ENCODE peak calls at places on chromosomes 5 and 9, in nine cellular contexts. One of them, this sample, is unnamed.

GRCh38 chr9:396397-396796 is 181.7 kb downstream of the DOCK8 start:
- DNase-seq in iPS-NIHi11: no peak
- DNase-seq in esophagus muscularis mucosa: no peak
- DNase-seq in lower lobe of right lung: no peak
- DNase-seq in stimulated activated CD8-positive, alpha-beta memory T cell treated with anti-CD3 and anti-CD28 coated beads, Interleukin-15, amount 100 ng/mL, for 1 hour: no peak
- DNase-seq in HEK293T: no peak
- DNase-seq in WTC11: no peak
- DNase-seq in heart left ventricle: no peak
- DNase-seq in endothelial cell: no peak
- DNase-seq in this sample: no peak

GRCh38 chr9:32841314-32841713 is 58.0 kb downstream of the TMEM215 start:
- DNase-seq in stimulated activated CD8-positive, alpha-beta memory T cell treated with anti-CD3 and anti-CD28 coated beads, Interleukin-15, amount 100 ng/mL, for 1 hour: no peak
- DNase-seq in esophagus muscularis mucosa: no peak
- DNase-seq in endothelial cell: no peak
- DNase-seq in heart left ventricle: no peak
- DNase-seq in WTC11: no peak
- DNase-seq in lower lobe of right lung: no peak
- DNase-seq in HEK293T: no peak
- DNase-seq in iPS-NIHi11: no peak
- DNase-seq in this sample: no peak

GRCh38 chr9:110923601-110924000 is 114.7 kb downstream of the LPAR1 start:
- DNase-seq in WTC11: no peak
- DNase-seq in stimulated activated CD8-positive, alpha-beta memory T cell treated with anti-CD3 and anti-CD28 coated beads, Interleukin-15, amount 100 ng/mL, for 1 hour: no peak
- DNase-seq in endothelial cell: no peak
- DNase-seq in iPS-NIHi11: no peak
- DNase-seq in heart left ventricle: no peak
- DNase-seq in esophagus muscularis mucosa: no peak
- DNase-seq in lower lobe of right lung: no peak
- DNase-seq in HEK293T: no peak
- DNase-seq in this sample: no peak

GRCh38 chr9:74415995-74416394 is 81.1 kb upstream of the RORB start:
- DNase-seq in iPS-NIHi11: no peak
- DNase-seq in heart left ventricle: no peak
- DNase-seq in lower lobe of right lung: no peak
- DNase-seq in esophagus muscularis mucosa: no peak
- DNase-seq in stimulated activated CD8-positive, alpha-beta memory T cell treated with anti-CD3 and anti-CD28 coated beads, Interleukin-15, amount 100 ng/mL, for 1 hour: no peak
- DNase-seq in HEK293T: no peak
- DNase-seq in endothelial cell: no peak
- DNase-seq in WTC11: no peak
- DNase-seq in this sample: no peak

GRCh38 chr9:33166263-33167083 is 663 bp downstream of the B4GALT1 start:
- DNase-seq in HEK293T: peak
- DNase-seq in endothelial cell: peak
- DNase-seq in stimulated activated CD8-positive, alpha-beta memory T cell treated with anti-CD3 and anti-CD28 coated beads, Interleukin-15, amount 100 ng/mL, for 1 hour: no peak
- DNase-seq in iPS-NIHi11: no peak
- DNase-seq in heart left ventricle: no peak
- DNase-seq in lower lobe of right lung: peak
- DNase-seq in esophagus muscularis mucosa: no peak
- DNase-seq in WTC11: no peak
- DNase-seq in this sample: no peak

GRCh38 chr5:172722309-172722815 is 48.6 kb downstream of the DUSP1 start:
- DNase-seq in iPS-NIHi11: no peak
- DNase-seq in stimulated activated CD8-positive, alpha-beta memory T cell treated with anti-CD3 and anti-CD28 coated beads, Interleukin-15, amount 100 ng/mL, for 1 hour: no peak
- DNase-seq in HEK293T: no peak
- DNase-seq in endothelial cell: no peak
- DNase-seq in esophagus muscularis mucosa: no peak
- DNase-seq in heart left ventricle: peak
- DNase-seq in lower lobe of right lung: no peak
- DNase-seq in WTC11: no peak
- DNase-seq in this sample: no peak

GRCh38 chr5:167565555-167565954 is 725.9 kb upstream of the WWC1 start:
- DNase-seq in endothelial cell: no peak
- DNase-seq in esophagus muscularis mucosa: no peak
- DNase-seq in lower lobe of right lung: no peak
- DNase-seq in WTC11: no peak
- DNase-seq in stimulated activated CD8-positive, alpha-beta memory T cell treated with anti-CD3 and anti-CD28 coated beads, Interleukin-15, amount 100 ng/mL, for 1 hour: no peak
- DNase-seq in iPS-NIHi11: no peak
- DNase-seq in heart left ventricle: no peak
- DNase-seq in HEK293T: no peak
- DNase-seq in this sample: no peak

GRCh38 chr5:142327111-142327842 is 2.5 kb upstream of the SPRY4 start:
- DNase-seq in lower lobe of right lung: no peak
- DNase-seq in esophagus muscularis mucosa: no peak
- DNase-seq in iPS-NIHi11: no peak
- DNase-seq in heart left ventricle: no peak
- DNase-seq in HEK293T: no peak
- DNase-seq in stimulated activated CD8-positive, alpha-beta memory T cell treated with anti-CD3 and anti-CD28 coated beads, Interleukin-15, amount 100 ng/mL, for 1 hour: no peak
- DNase-seq in endothelial cell: no peak
- DNase-seq in WTC11: no peak
- DNase-seq in this sample: no peak

GRCh38 chr5:6583049-6583880 is 49.6 kb downstream of the NSUN2 start:
- DNase-seq in endothelial cell: peak
- DNase-seq in iPS-NIHi11: peak
- DNase-seq in heart left ventricle: peak
- DNase-seq in HEK293T: no peak
- DNase-seq in WTC11: peak
- DNase-seq in lower lobe of right lung: no peak
- DNase-seq in esophagus muscularis mucosa: peak
- DNase-seq in stimulated activated CD8-positive, alpha-beta memory T cell treated with anti-CD3 and anti-CD28 coated beads, Interleukin-15, amount 100 ng/mL, for 1 hour: no peak
- DNase-seq in this sample: no peak

GRCh38 chr9:130316406-130316805 is 50.8 kb downstream of the HMCN2 start:
- DNase-seq in lower lobe of right lung: no peak
- DNase-seq in esophagus muscularis mucosa: no peak
- DNase-seq in endothelial cell: no peak
- DNase-seq in WTC11: no peak
- DNase-seq in stimulated activated CD8-positive, alpha-beta memory T cell treated with anti-CD3 and anti-CD28 coated beads, Interleukin-15, amount 100 ng/mL, for 1 hour: no peak
- DNase-seq in iPS-NIHi11: no peak
- DNase-seq in heart left ventricle: peak
- DNase-seq in HEK293T: no peak
- DNase-seq in this sample: no peak

GRCh38 chr9:137027369-137028012 is 546 bp downstream of the ABCA2 start:
- DNase-seq in HEK293T: peak
- DNase-seq in stimulated activated CD8-positive, alpha-beta memory T cell treated with anti-CD3 and anti-CD28 coated beads, Interleukin-15, amount 100 ng/mL, for 1 hour: no peak
- DNase-seq in endothelial cell: no peak
- DNase-seq in iPS-NIHi11: no peak
- DNase-seq in WTC11: peak
- DNase-seq in esophagus muscularis mucosa: no peak
- DNase-seq in heart left ventricle: no peak
- DNase-seq in lower lobe of right lung: no peak
- DNase-seq in this sample: no peak

GRCh38 chr9:20028849-20029231 is 240.0 kb upstream of the SLC24A2 start:
- DNase-seq in stimulated activated CD8-positive, alpha-beta memory T cell treated with anti-CD3 and anti-CD28 coated beads, Interleukin-15, amount 100 ng/mL, for 1 hour: no peak
- DNase-seq in esophagus muscularis mucosa: no peak
- DNase-seq in heart left ventricle: no peak
- DNase-seq in lower lobe of right lung: no peak
- DNase-seq in WTC11: no peak
- DNase-seq in HEK293T: no peak
- DNase-seq in endothelial cell: peak
- DNase-seq in iPS-NIHi11: no peak
- DNase-seq in this sample: no peak

GRCh38 chr9:83444110-83444509 is 94.1 kb downstream of the FRMD3 start:
- DNase-seq in WTC11: no peak
- DNase-seq in HEK293T: no peak
- DNase-seq in stimulated activated CD8-positive, alpha-beta memory T cell treated with anti-CD3 and anti-CD28 coated beads, Interleukin-15, amount 100 ng/mL, for 1 hour: no peak
- DNase-seq in esophagus muscularis mucosa: no peak
- DNase-seq in lower lobe of right lung: no peak
- DNase-seq in heart left ventricle: peak
- DNase-seq in endothelial cell: no peak
- DNase-seq in iPS-NIHi11: no peak
- DNase-seq in this sample: no peak

GRCh38 chr9:132193227-132194110 is 31.6 kb downstream of the NTNG2 start:
- DNase-seq in iPS-NIHi11: no peak
- DNase-seq in esophagus muscularis mucosa: no peak
- DNase-seq in endothelial cell: no peak
- DNase-seq in lower lobe of right lung: no peak
- DNase-seq in heart left ventricle: no peak
- DNase-seq in HEK293T: no peak
- DNase-seq in WTC11: no peak
- DNase-seq in stimulated activated CD8-positive, alpha-beta memory T cell treated with anti-CD3 and anti-CD28 coated beads, Interleukin-15, amount 100 ng/mL, for 1 hour: no peak
- DNase-seq in this sample: no peak

GRCh38 chr5:176870110-176870591 is 29.0 kb downstream of the HK3 start:
- DNase-seq in esophagus muscularis mucosa: no peak
- DNase-seq in heart left ventricle: no peak
- DNase-seq in endothelial cell: peak
- DNase-seq in stimulated activated CD8-positive, alpha-beta memory T cell treated with anti-CD3 and anti-CD28 coated beads, Interleukin-15, amount 100 ng/mL, for 1 hour: no peak
- DNase-seq in WTC11: peak
- DNase-seq in iPS-NIHi11: peak
- DNase-seq in HEK293T: peak
- DNase-seq in lower lobe of right lung: no peak
- DNase-seq in this sample: no peak

GRCh38 chr5:136006164-136006563 is 22.6 kb upstream of the TGFBI start:
- DNase-seq in WTC11: no peak
- DNase-seq in iPS-NIHi11: no peak
- DNase-seq in esophagus muscularis mucosa: no peak
- DNase-seq in endothelial cell: no peak
- DNase-seq in heart left ventricle: no peak
- DNase-seq in lower lobe of right lung: no peak
- DNase-seq in HEK293T: no peak
- DNase-seq in stimulated activated CD8-positive, alpha-beta memory T cell treated with anti-CD3 and anti-CD28 coated beads, Interleukin-15, amount 100 ng/mL, for 1 hour: no peak
- DNase-seq in this sample: no peak

GRCh38 chr5:135729582-135729879 is 104.9 kb upstream of the SLC25A48 start:
- DNase-seq in heart left ventricle: no peak
- DNase-seq in iPS-NIHi11: no peak
- DNase-seq in stimulated activated CD8-positive, alpha-beta memory T cell treated with anti-CD3 and anti-CD28 coated beads, Interleukin-15, amount 100 ng/mL, for 1 hour: no peak
- DNase-seq in WTC11: no peak
- DNase-seq in esophagus muscularis mucosa: no peak
- DNase-seq in HEK293T: no peak
- DNase-seq in lower lobe of right lung: no peak
- DNase-seq in endothelial cell: no peak
- DNase-seq in this sample: no peak

GRCh38 chr5:74767579-74767913 is 497 bp downstream of the NSA2 start:
- DNase-seq in HEK293T: peak
- DNase-seq in heart left ventricle: no peak
- DNase-seq in esophagus muscularis mucosa: no peak
- DNase-seq in stimulated activated CD8-positive, alpha-beta memory T cell treated with anti-CD3 and anti-CD28 coated beads, Interleukin-15, amount 100 ng/mL, for 1 hour: no peak
- DNase-seq in WTC11: no peak
- DNase-seq in endothelial cell: no peak
- DNase-seq in iPS-NIHi11: peak
- DNase-seq in lower lobe of right lung: no peak
- DNase-seq in this sample: no peak

GRCh38 chr9:137739371-137739915 is 120.6 kb downstream of the EHMT1 start:
- DNase-seq in lower lobe of right lung: no peak
- DNase-seq in esophagus muscularis mucosa: no peak
- DNase-seq in endothelial cell: no peak
- DNase-seq in iPS-NIHi11: no peak
- DNase-seq in HEK293T: no peak
- DNase-seq in WTC11: no peak
- DNase-seq in heart left ventricle: no peak
- DNase-seq in stimulated activated CD8-positive, alpha-beta memory T cell treated with anti-CD3 and anti-CD28 coated beads, Interleukin-15, amount 100 ng/mL, for 1 hour: no peak
- DNase-seq in this sample: no peak

GRCh38 chr5:136703706-136704105 is 338.4 kb upstream of the TRPC7 start:
- DNase-seq in iPS-NIHi11: no peak
- DNase-seq in WTC11: no peak
- DNase-seq in HEK293T: no peak
- DNase-seq in esophagus muscularis mucosa: no peak
- DNase-seq in lower lobe of right lung: no peak
- DNase-seq in stimulated activated CD8-positive, alpha-beta memory T cell treated with anti-CD3 and anti-CD28 coated beads, Interleukin-15, amount 100 ng/mL, for 1 hour: no peak
- DNase-seq in heart left ventricle: no peak
- DNase-seq in endothelial cell: no peak
- DNase-seq in this sample: no peak

GRCh38 chr5:5078009-5078897 is 61.9 kb upstream of the ADAMTS16 start:
- DNase-seq in lower lobe of right lung: no peak
- DNase-seq in esophagus muscularis mucosa: peak
- DNase-seq in heart left ventricle: no peak
- DNase-seq in iPS-NIHi11: peak
- DNase-seq in WTC11: peak
- DNase-seq in endothelial cell: no peak
- DNase-seq in HEK293T: no peak
- DNase-seq in stimulated activated CD8-positive, alpha-beta memory T cell treated with anti-CD3 and anti-CD28 coated beads, Interleukin-15, amount 100 ng/mL, for 1 hour: no peak
- DNase-seq in this sample: no peak

This sample was measured in T follicular helper cell.